ENCODE peak calls at places on chromosomes 11 and 22, in four cellular contexts. One of them, this sample, is unnamed.

GRCh38 chr11:57390535-57390934 is at the start of gene PRG2:
- DNase-seq in kidney epithelial cell: no peak
- DNase-seq in astrocyte of the spinal cord: no peak
- DNase-seq in NCI-H1417 treated with DMSO at 0.1 percent for 48 hours: no peak
- DNase-seq in this sample: no peak

GRCh38 chr11:111575748-111576147 is 26.5 kb upstream of the SIK2 start:
- DNase-seq in kidney epithelial cell: no peak
- DNase-seq in NCI-H1417 treated with DMSO at 0.1 percent for 48 hours: no peak
- DNase-seq in astrocyte of the spinal cord: no peak
- DNase-seq in this sample: no peak

GRCh38 chr11:12838463-12839120 is 164.4 kb downstream of the TEAD1 start:
- DNase-seq in astrocyte of the spinal cord: no peak
- DNase-seq in NCI-H1417 treated with DMSO at 0.1 percent for 48 hours: no peak
- DNase-seq in kidney epithelial cell: no peak
- DNase-seq in this sample: no peak

GRCh38 chr22:20155330-20156041 is 4.6 kb upstream of the CCDC188 start:
- DNase-seq in astrocyte of the spinal cord: peak
- DNase-seq in kidney epithelial cell: no peak
- DNase-seq in NCI-H1417 treated with DMSO at 0.1 percent for 48 hours: peak
- DNase-seq in this sample: no peak

GRCh38 chr11:134275534-134276395 is at the start of gene GLB1L3:
- DNase-seq in kidney epithelial cell: no peak
- DNase-seq in astrocyte of the spinal cord: no peak
- DNase-seq in NCI-H1417 treated with DMSO at 0.1 percent for 48 hours: no peak
- DNase-seq in this sample: no peak

GRCh38 chr11:33828604-33829429 is 54.5 kb upstream of the FBXO3 start:
- DNase-seq in NCI-H1417 treated with DMSO at 0.1 percent for 48 hours: no peak
- DNase-seq in kidney epithelial cell: no peak
- DNase-seq in astrocyte of the spinal cord: no peak
- DNase-seq in this sample: no peak

GRCh38 chr11:104713366-104713765 is 184.9 kb downstream of the CASP12 start:
- DNase-seq in astrocyte of the spinal cord: peak
- DNase-seq in kidney epithelial cell: no peak
- DNase-seq in NCI-H1417 treated with DMSO at 0.1 percent for 48 hours: no peak
- DNase-seq in this sample: no peak

GRCh38 chr11:72190581-72191205 is 1.2 kb upstream of the FOLR1 start:
- DNase-seq in kidney epithelial cell: no peak
- DNase-seq in astrocyte of the spinal cord: no peak
- DNase-seq in NCI-H1417 treated with DMSO at 0.1 percent for 48 hours: no peak
- DNase-seq in this sample: no peak

GRCh38 chr11:12266943-12267342 is 110.4 kb upstream of the PARVA start:
- DNase-seq in kidney epithelial cell: no peak
- DNase-seq in NCI-H1417 treated with DMSO at 0.1 percent for 48 hours: no peak
- DNase-seq in astrocyte of the spinal cord: no peak
- DNase-seq in this sample: no peak

GRCh38 chr11:15849265-15849664 is 507.1 kb downstream of the SOX6 start:
- DNase-seq in astrocyte of the spinal cord: no peak
- DNase-seq in NCI-H1417 treated with DMSO at 0.1 percent for 48 hours: no peak
- DNase-seq in kidney epithelial cell: no peak
- DNase-seq in this sample: no peak

GRCh38 chr11:10493041-10493663 is 38.1 kb downstream of the AMPD3 start:
- DNase-seq in kidney epithelial cell: no peak
- DNase-seq in astrocyte of the spinal cord: no peak
- DNase-seq in NCI-H1417 treated with DMSO at 0.1 percent for 48 hours: no peak
- DNase-seq in this sample: peak

GRCh38 chr22:50184541-50185383 is 951 bp upstream of the TRABD start:
- DNase-seq in NCI-H1417 treated with DMSO at 0.1 percent for 48 hours: no peak
- DNase-seq in astrocyte of the spinal cord: no peak
- DNase-seq in kidney epithelial cell: no peak
- DNase-seq in this sample: no peak

GRCh38 chr11:64728757-64729365 is 5.9 kb upstream of the NRXN2 start:
- DNase-seq in NCI-H1417 treated with DMSO at 0.1 percent for 48 hours: no peak
- DNase-seq in astrocyte of the spinal cord: no peak
- DNase-seq in kidney epithelial cell: no peak
- DNase-seq in this sample: no peak

GRCh38 chr22:28142361-28142801 is 223.3 kb upstream of the PITPNB start:
- DNase-seq in NCI-H1417 treated with DMSO at 0.1 percent for 48 hours: no peak
- DNase-seq in astrocyte of the spinal cord: peak
- DNase-seq in kidney epithelial cell: peak
- DNase-seq in this sample: no peak